ENCODE peak calls at places on chromosomes 11 and 22, in four cellular contexts. One of them, this sample, is unnamed.

GRCh38 chr11:127962416-127962815 is 624.9 kb downstream of the ETS1 start:
- DNase-seq in GM12878: no peak
- DNase-seq in K562: no peak
- DNase-seq in HepG2: no peak
- DNase-seq in this sample: no peak

GRCh38 chr11:12086271-12087074 is 23.9 kb upstream of the MICAL2 start:
- DNase-seq in GM12878: no peak
- DNase-seq in K562: no peak
- DNase-seq in HepG2: peak
- DNase-seq in this sample: no peak

GRCh38 chr22:50016988-50017700 is 4.6 kb upstream of the IL17REL start:
- DNase-seq in GM12878: peak
- DNase-seq in K562: no peak
- DNase-seq in HepG2: no peak
- DNase-seq in this sample: no peak

GRCh38 chr11:72695354-72695753 is 21.1 kb upstream of the PDE2A start:
- DNase-seq in GM12878: no peak
- DNase-seq in K562: no peak
- DNase-seq in HepG2: no peak
- DNase-seq in this sample: no peak

GRCh38 chr11:65779919-65780769 is 632 bp downstream of the AP5B1 start:
- DNase-seq in GM12878: peak
- DNase-seq in K562: peak
- DNase-seq in HepG2: peak
- DNase-seq in this sample: peak

GRCh38 chr11:111947143-111947542 is 10.0 kb downstream of the DIXDC1 start:
- DNase-seq in GM12878: no peak
- DNase-seq in K562: no peak
- DNase-seq in HepG2: no peak
- DNase-seq in this sample: no peak

GRCh38 chr11:1772270-1773130 is 8.8 kb upstream of the CTSD start:
- DNase-seq in GM12878: no peak
- DNase-seq in K562: peak
- DNase-seq in HepG2: no peak
- DNase-seq in this sample: peak

GRCh38 chr11:94876222-94876621 is 97.1 kb downstream of the CWC15 start:
- DNase-seq in GM12878: no peak
- DNase-seq in K562: no peak
- DNase-seq in HepG2: no peak
- DNase-seq in this sample: no peak

GRCh38 chr22:33569547-33569946 is 350.7 kb downstream of the LARGE1 start:
- DNase-seq in GM12878: no peak
- DNase-seq in K562: no peak
- DNase-seq in HepG2: no peak
- DNase-seq in this sample: no peak

GRCh38 chr22:27692243-27692642 is 109.3 kb downstream of the MN1 start:
- DNase-seq in GM12878: no peak
- DNase-seq in K562: no peak
- DNase-seq in HepG2: no peak
- DNase-seq in this sample: no peak

GRCh38 chr11:108912587-108912986 is 247.7 kb downstream of the DDX10 start:
- DNase-seq in GM12878: no peak
- DNase-seq in K562: no peak
- DNase-seq in HepG2: peak
- DNase-seq in this sample: no peak

GRCh38 chr11:46335858-46336600 is 11.2 kb upstream of the DGKZ start:
- DNase-seq in GM12878: no peak
- DNase-seq in K562: no peak
- DNase-seq in HepG2: no peak
- DNase-seq in this sample: no peak

GRCh38 chr11:133402551-133402950 is 129.8 kb downstream of the OPCML start:
- DNase-seq in GM12878: no peak
- DNase-seq in K562: no peak
- DNase-seq in HepG2: no peak
- DNase-seq in this sample: no peak

GRCh38 chr11:17774232-17775034 is 39.9 kb downstream of the KCNC1 start:
- DNase-seq in GM12878: no peak
- DNase-seq in K562: no peak
- DNase-seq in HepG2: peak
- DNase-seq in this sample: no peak

GRCh38 chr11:19838994-19839768 is 126.5 kb downstream of the NAV2 start:
- DNase-seq in GM12878: no peak
- DNase-seq in K562: no peak
- DNase-seq in HepG2: no peak
- DNase-seq in this sample: no peak

GRCh38 chr11:119618208-119618909 is 110.6 kb downstream of the NECTIN1 start:
- DNase-seq in GM12878: no peak
- DNase-seq in K562: no peak
- DNase-seq in HepG2: peak
- DNase-seq in this sample: no peak

GRCh38 chr11:119121811-119122124 is 388 bp downstream of the HINFP start:
- DNase-seq in GM12878: no peak
- DNase-seq in K562: no peak
- DNase-seq in HepG2: no peak
- DNase-seq in this sample: no peak

GRCh38 chr11:85114786-85115185 is 512.4 kb downstream of the DLG2 start:
- DNase-seq in GM12878: no peak
- DNase-seq in K562: no peak
- DNase-seq in HepG2: no peak
- DNase-seq in this sample: no peak

GRCh38 chr11:78069465-78069864 is 5.8 kb downstream of the THRSP start:
- DNase-seq in GM12878: no peak
- DNase-seq in K562: no peak
- DNase-seq in HepG2: no peak
- DNase-seq in this sample: no peak

GRCh38 chr11:64607381-64608259 is 16.6 kb downstream of the SLC22A12 start:
- DNase-seq in GM12878: no peak
- DNase-seq in K562: no peak
- DNase-seq in HepG2: no peak
- DNase-seq in this sample: no peak

GRCh38 chr11:4839851-4840549 is 9.0 kb downstream of the OR51S1 start:
- DNase-seq in GM12878: no peak
- DNase-seq in K562: no peak
- DNase-seq in HepG2: no peak
- DNase-seq in this sample: no peak

GRCh38 chr11:14643697-14644395 is at the start of gene PDE3B:
- DNase-seq in GM12878: no peak
- DNase-seq in K562: peak
- DNase-seq in HepG2: peak
- DNase-seq in this sample: peak

GRCh38 chr11:14644396-14645246 is 1.0 kb downstream of the PDE3B start:
- DNase-seq in GM12878: no peak
- DNase-seq in K562: peak
- DNase-seq in HepG2: peak
- DNase-seq in this sample: peak

GRCh38 chr11:14642453-14642852 is 1.2 kb upstream of the PDE3B start:
- DNase-seq in GM12878: no peak
- DNase-seq in K562: no peak
- DNase-seq in HepG2: no peak
- DNase-seq in this sample: no peak

GRCh38 chr11:14641801-14642200 is 1.8 kb upstream of the PDE3B start:
- DNase-seq in GM12878: no peak
- DNase-seq in K562: no peak
- DNase-seq in HepG2: no peak
- DNase-seq in this sample: no peak

GRCh38 chr11:14642873-14643696 is 519 bp upstream of the PDE3B start:
- DNase-seq in GM12878: no peak
- DNase-seq in K562: peak
- DNase-seq in HepG2: no peak
- DNase-seq in this sample: no peak
- TF ChIP-seq FOXK2 in GM12878: no peak
- TF ChIP-seq FOXK2 in K562: no peak
- TF ChIP-seq FOXK2 in HepG2: no peak
- TF ChIP-seq FOXK2 in this sample: no peak

GRCh38 chr11:75450826-75451783 is 18.1 kb upstream of the KLHL35 start:
- DNase-seq in GM12878: no peak
- DNase-seq in K562: peak
- DNase-seq in HepG2: no peak
- DNase-seq in this sample: peak
- TF ChIP-seq TARDBP in GM12878: no peak
- TF ChIP-seq TARDBP in K562: no peak
- TF ChIP-seq TARDBP in HepG2: no peak
- TF ChIP-seq TARDBP in this sample: no peak

GRCh38 chr11:58024601-58025091 is 965 bp downstream of the OR9Q1 start:
- DNase-seq in GM12878: no peak
- DNase-seq in K562: no peak
- DNase-seq in HepG2: no peak
- DNase-seq in this sample: no peak
- TF ChIP-seq FOXK2 in GM12878: no peak
- TF ChIP-seq FOXK2 in K562: no peak
- TF ChIP-seq FOXK2 in HepG2: no peak
- TF ChIP-seq FOXK2 in this sample: no peak

GRCh38 chr22:42719133-42719532 is 1.5 kb downstream of the A4GALT start:
- DNase-seq in GM12878: no peak
- DNase-seq in K562: no peak
- DNase-seq in HepG2: no peak
- DNase-seq in this sample: no peak

GRCh38 chr22:42719656-42720262 is 911 bp downstream of the A4GALT start:
- DNase-seq in GM12878: no peak
- DNase-seq in K562: peak
- DNase-seq in HepG2: no peak
- DNase-seq in this sample: no peak

GRCh38 chr22:42716221-42716620 is 4.4 kb downstream of the A4GALT start:
- DNase-seq in GM12878: peak
- DNase-seq in K562: no peak
- DNase-seq in HepG2: no peak
- DNase-seq in this sample: no peak

GRCh38 chr22:42716649-42717127 is 4.0 kb downstream of the A4GALT start:
- DNase-seq in GM12878: peak
- DNase-seq in K562: no peak
- DNase-seq in HepG2: no peak
- DNase-seq in this sample: no peak

GRCh38 chr22:42717197-42717967 is 3.3 kb downstream of the A4GALT start:
- DNase-seq in GM12878: no peak
- DNase-seq in K562: peak
- DNase-seq in HepG2: no peak
- DNase-seq in this sample: no peak
- TF ChIP-seq TARDBP in GM12878: no peak
- TF ChIP-seq TARDBP in K562: no peak
- TF ChIP-seq TARDBP in HepG2: no peak
- TF ChIP-seq TARDBP in this sample: no peak

GRCh38 chr22:20438678-20439492 is 1.3 kb upstream of the SCARF2 start:
- DNase-seq in GM12878: no peak
- DNase-seq in K562: peak
- DNase-seq in HepG2: peak
- DNase-seq in this sample: peak
- TF ChIP-seq FOXK2 in GM12878: no peak
- TF ChIP-seq FOXK2 in K562: no peak
- TF ChIP-seq FOXK2 in HepG2: no peak
- TF ChIP-seq FOXK2 in this sample: no peak

GRCh38 chr11:61812736-61813411 is 3.9 kb downstream of the FADS1 start:
- DNase-seq in GM12878: no peak
- DNase-seq in K562: no peak
- DNase-seq in HepG2: no peak
- DNase-seq in this sample: no peak

GRCh38 chr11:61816736-61817455 is at the start of gene FADS1:
- DNase-seq in GM12878: peak
- DNase-seq in K562: peak
- DNase-seq in HepG2: peak
- DNase-seq in this sample: peak

GRCh38 chr11:61815790-61816735 is 740 bp downstream of the FADS1 start:
- DNase-seq in GM12878: no peak
- DNase-seq in K562: peak
- DNase-seq in HepG2: peak
- DNase-seq in this sample: peak

GRCh38 chr11:61814958-61815789 is 1.6 kb downstream of the FADS1 start:
- DNase-seq in GM12878: peak
- DNase-seq in K562: peak
- DNase-seq in HepG2: peak
- DNase-seq in this sample: peak

DNA sequence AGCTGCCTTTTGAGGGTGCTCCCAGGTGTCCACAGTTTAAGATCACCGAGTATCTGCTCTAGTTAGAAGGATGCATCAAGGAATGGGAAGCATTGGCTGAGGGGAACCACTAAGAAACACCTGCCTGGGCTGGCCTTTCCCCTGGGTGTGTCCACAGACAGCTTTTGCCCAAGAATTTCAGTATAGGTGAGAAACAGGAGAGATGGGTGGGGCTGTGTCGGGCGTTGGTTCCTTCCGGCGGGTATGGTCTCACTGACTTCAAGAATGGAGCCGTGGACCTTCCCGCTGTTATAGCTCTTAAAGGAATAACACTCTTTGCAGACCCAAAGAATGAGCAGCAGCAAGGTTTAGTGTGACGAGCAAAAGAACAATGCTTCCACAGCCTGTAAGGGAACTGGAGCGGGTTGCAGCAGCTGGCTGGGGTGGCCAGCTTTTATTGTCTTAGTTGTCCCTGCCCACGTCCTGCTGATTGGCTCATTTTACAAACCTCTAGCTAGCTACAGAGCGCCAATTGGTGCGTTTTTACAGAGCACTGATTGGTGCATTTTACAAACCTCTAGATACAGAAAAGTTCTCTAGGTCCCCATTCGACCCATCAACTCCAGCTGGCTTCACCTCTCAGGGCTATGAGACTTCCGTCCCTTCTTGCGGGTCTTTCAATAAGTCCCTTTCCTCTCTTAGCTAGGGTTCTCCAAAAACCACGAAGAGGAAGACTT is 2.4 kb downstream of the FADS1 start:
- DNase-seq in GM12878: no peak
- DNase-seq in K562: no peak
- DNase-seq in HepG2: peak
- DNase-seq in this sample: no peak
- TF ChIP-seq TARDBP in GM12878: no peak
- TF ChIP-seq TARDBP in K562: no peak
- TF ChIP-seq TARDBP in HepG2: no peak
- TF ChIP-seq TARDBP in this sample: no peak

DNA sequence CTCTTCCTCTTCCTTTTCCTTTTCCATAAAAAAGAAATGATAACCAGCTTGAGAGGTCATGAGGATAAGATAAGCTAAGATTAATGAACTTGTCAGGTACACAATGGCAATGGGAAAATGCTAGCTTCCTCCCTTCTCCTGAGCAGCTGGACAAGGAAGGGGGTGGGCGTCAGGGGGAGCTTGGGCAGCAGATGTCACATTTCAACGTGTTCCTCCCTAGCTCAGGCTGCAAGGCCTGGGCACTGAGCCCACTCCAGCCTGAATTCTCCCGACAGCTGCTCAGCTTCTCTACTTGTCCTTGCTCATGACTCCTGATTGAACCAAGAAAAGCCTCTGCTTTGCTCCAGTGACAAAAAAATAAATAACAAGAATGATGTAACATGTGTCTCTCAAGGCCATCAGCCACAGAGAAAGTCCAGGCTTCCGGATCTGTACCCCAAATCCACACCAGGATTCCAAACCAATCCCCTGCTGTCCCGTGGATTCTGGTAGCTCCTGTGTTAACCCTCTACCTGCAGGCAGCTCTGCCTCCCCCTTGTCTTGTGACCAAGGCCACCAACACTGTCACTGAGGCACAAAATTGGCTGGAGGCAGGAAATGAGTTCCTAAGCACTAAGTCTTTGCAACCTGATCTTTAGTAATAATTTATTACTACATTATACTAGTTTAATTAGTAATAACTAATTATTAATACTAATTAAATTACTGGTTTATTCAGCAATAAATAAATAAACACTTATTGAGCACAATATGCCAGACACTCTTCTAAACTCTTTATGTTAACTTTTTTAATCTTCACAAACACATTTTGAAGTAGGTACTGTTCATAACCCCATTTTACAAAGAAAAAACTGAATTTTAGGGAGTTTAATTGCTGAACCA is 146.5 kb downstream of the CCDC34 start:
- DNase-seq in GM12878: no peak
- DNase-seq in K562: no peak
- DNase-seq in HepG2: no peak
- DNase-seq in this sample: no peak
- TF ChIP-seq FOXK2 in GM12878: no peak
- TF ChIP-seq FOXK2 in K562: no peak
- TF ChIP-seq FOXK2 in HepG2: no peak
- TF ChIP-seq FOXK2 in this sample: no peak

This sample was measured in HEK293T.